ENCODE peak calls at places on chromosomes 2 and 18, in eight cellular contexts. R is MV-4-11; F is A673; D is fibroblast of the aortic adventitia; O is iPS DF 19.7; V is cardiac septum; T is activated CD4-positive, alpha-beta T cell treated with anti-CD3 and anti-CD28 coated beads, Interleukin-2, amount 50 U/mL, for 4 hours; C is activated T-cell treated with anti-CD3 and anti-CD28 coated beads, Interleukin-2, amount 50 U/mL, for 72 hours. M is an unnamed sample.

GRCh38 chr2:202610367-202610766 is 24.4 kb upstream of the FAM117B start:
- DNase-seq in V (no peak), T (no peak), D (no peak), F (no peak), R (no peak), O (no peak), C (no peak), M (peak)

GRCh38 chr2:177529166-177529565 is 136.6 kb downstream of the AGPS start:
- DNase-seq in C (no peak), F (no peak), T (no peak), O (no peak), D (no peak), R (no peak), V (no peak), M (no peak)

GRCh38 chr18:22475426-22476100 is 57.8 kb upstream of the CTAGE1 start:
- DNase-seq in O (no peak), C (no peak), F (no peak), T (no peak), R (no peak), V (no peak), D (no peak), M (no peak)

GRCh38 chr18:8749492-8749891 is 44.1 kb downstream of the MTCL1 start:
- DNase-seq in F (no peak), V (no peak), T (no peak), R (no peak), D (no peak), O (no peak), C (no peak), M (no peak)

GRCh38 chr18:24600076-24600654 is 139.7 kb downstream of the HRH4 start:
- DNase-seq in O (no peak), T (no peak), C (no peak), D (peak), V (no peak), F (peak), R (peak), M (peak)

GRCh38 chr2:191376981-191377629 is 131.9 kb downstream of the MYO1B start:
- DNase-seq in T (no peak), C (peak), D (peak), R (peak), F (peak), O (no peak), V (peak), M (peak)

GRCh38 chr2:105765415-105766299 is 20.9 kb downstream of the NCK2 start:
- DNase-seq in O (no peak), F (no peak), D (no peak), T (no peak), C (no peak), R (no peak), V (peak), M (peak)

GRCh38 chr2:18299423-18300212 is 260.8 kb downstream of the RDH14 start:
- DNase-seq in T (no peak), C (no peak), F (peak), D (peak), O (peak), V (no peak), R (no peak), M (peak)

GRCh38 chr2:25835906-25836305 is 42.4 kb downstream of the ASXL2 start:
- DNase-seq in V (no peak), T (no peak), R (no peak), F (no peak), D (no peak), O (no peak), C (no peak), M (no peak)

GRCh38 chr2:37713258-37713700 is 41.8 kb upstream of the CDC42EP3 start:
- DNase-seq in F (no peak), C (peak), R (peak), D (peak), V (no peak), T (no peak), O (no peak), M (peak)

GRCh38 chr2:98464772-98465310 is 20.2 kb downstream of the INPP4A start:
- DNase-seq in R (peak), V (no peak), C (peak), D (no peak), F (peak), T (no peak), O (no peak), M (no peak)

GRCh38 chr2:179939282-179939681 is 67.8 kb downstream of the CWC22 start:
- DNase-seq in R (no peak), T (no peak), C (no peak), O (no peak), F (no peak), V (no peak), D (no peak), M (no peak)

GRCh38 chr2:120943403-120944034 is 207.9 kb downstream of the GLI2 start:
- DNase-seq in O (no peak), V (no peak), D (no peak), C (no peak), T (no peak), F (no peak), R (no peak), M (peak)

GRCh38 chr2:174544156-174544555 is 53.4 kb downstream of the WIPF1 start:
- DNase-seq in F (no peak), O (no peak), R (no peak), T (no peak), V (no peak), C (peak), D (no peak), M (peak)

GRCh38 chr2:78202986-78203670 is 681.0 kb upstream of the LRRTM4 start:
- DNase-seq in R (no peak), V (no peak), T (no peak), O (no peak), F (peak), C (no peak), D (no peak), M (no peak)

GRCh38 chr2:54435325-54435724 is 20.8 kb upstream of the SPTBN1 start:
- DNase-seq in F (no peak), D (no peak), C (no peak), R (no peak), V (no peak), T (no peak), O (no peak), M (no peak)

M was measured in mammary epithelial cell.